ENCODE peak calls at places on chromosomes 2 and 18, in eight cellular contexts. Q is H9, Z is PC-3, C is neuronal stem cell, P is GM23248, H is K562, J is HCT116, G is HepG2. R is an unnamed sample. For H3K4me1, the result is how much of the 10 kb centered on the place peaks cover.

GRCh38 chr2:222862068-222862914 is 1.5 kb downstream of the ACSL3 start:
- DNase-seq in Q (no peak), Z (peak), C (no peak), P (peak), H (no peak), J (no peak), G (no peak), R (peak)

GRCh38 chr2:120825370-120826259 is 89.9 kb downstream of the GLI2 start:
- DNase-seq in Q (no peak), Z (no peak), C (no peak), P (peak), H (no peak), J (no peak), G (no peak), R (peak)

GRCh38 chr18:13378150-13378549 is 159.6 kb downstream of the LDLRAD4 start:
- DNase-seq in Q (no peak), Z (no peak), C (no peak), P (no peak), H (no peak), J (no peak), G (no peak), R (no peak)

GRCh38 chr2:9057939-9058761 is 54.7 kb upstream of the MBOAT2 start:
- DNase-seq in Q (no peak), Z (no peak), C (no peak), P (peak), H (no peak), J (peak), G (no peak), R (no peak)

GRCh38 chr2:234158812-234159211 is 108.3 kb downstream of the SPP2 start:
- DNase-seq in Q (no peak), Z (peak), C (no peak), P (peak), H (no peak), J (no peak), G (no peak), R (no peak)

GRCh38 chr2:225041210-225041870 is 928 bp downstream of the DOCK10 start:
- DNase-seq in Q (peak), Z (peak), C (no peak), P (peak), H (no peak), J (no peak), G (no peak), R (no peak)

GRCh38 chr18:75574197-75574596 is 146.7 kb upstream of the SMIM21 start:
- DNase-seq in Q (no peak), Z (no peak), C (no peak), P (no peak), H (no peak), J (no peak), G (no peak), R (no peak)

GRCh38 chr2:30756051-30756719 is 51.1 kb downstream of the CAPN13 start:
- DNase-seq in Q (no peak), Z (peak), C (no peak), P (peak), H (peak), J (no peak), G (peak), R (peak)

GRCh38 chr2:36663851-36664715 is 32.4 kb upstream of the VIT start:
- DNase-seq in Q (peak), Z (peak), C (peak), P (peak), H (peak), J (peak), G (peak), R (peak)

DNA sequence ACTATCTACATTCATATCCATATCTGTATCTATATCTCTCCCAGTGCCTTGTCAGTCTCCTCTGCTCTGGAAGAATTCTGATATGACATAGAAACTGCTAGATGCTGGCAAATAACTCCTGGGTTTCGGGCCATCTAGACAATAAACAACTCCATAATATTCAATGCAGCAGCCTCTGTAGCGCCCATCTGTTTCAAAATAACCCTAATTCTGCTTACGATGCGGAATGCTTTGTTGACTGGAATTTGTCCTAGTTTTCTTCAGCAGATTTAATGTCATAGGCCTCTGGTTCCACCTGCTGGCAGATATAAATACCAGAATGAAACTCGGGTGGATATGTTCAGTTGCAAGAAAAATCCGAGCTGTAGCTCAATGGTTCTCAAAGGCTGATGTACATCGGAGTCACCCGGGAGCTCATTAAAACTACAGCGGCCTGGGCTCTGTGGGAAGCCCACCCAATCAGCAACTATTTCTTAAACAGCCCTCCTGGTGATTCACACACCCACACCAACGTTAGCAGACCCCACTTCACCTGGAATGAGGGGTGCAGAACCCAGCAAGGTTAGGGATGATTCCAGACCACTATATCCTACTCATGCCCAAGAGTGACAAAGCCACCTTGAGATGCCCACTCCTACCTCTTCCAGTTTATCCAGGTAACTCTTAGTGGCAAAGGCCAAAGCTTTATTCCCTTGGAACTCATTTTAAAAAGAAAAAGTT is 149.5 kb downstream of the RHBDD1 start:
- DNase-seq in Q (no peak), Z (peak), C (peak), P (peak), H (peak), J (peak), G (peak), R (peak)
- H2AFZ ChIP-seq in Q (no peak), Z (no peak), C (peak), P (peak), H (no peak), J (no peak), G (no peak), R (no peak)

DNA sequence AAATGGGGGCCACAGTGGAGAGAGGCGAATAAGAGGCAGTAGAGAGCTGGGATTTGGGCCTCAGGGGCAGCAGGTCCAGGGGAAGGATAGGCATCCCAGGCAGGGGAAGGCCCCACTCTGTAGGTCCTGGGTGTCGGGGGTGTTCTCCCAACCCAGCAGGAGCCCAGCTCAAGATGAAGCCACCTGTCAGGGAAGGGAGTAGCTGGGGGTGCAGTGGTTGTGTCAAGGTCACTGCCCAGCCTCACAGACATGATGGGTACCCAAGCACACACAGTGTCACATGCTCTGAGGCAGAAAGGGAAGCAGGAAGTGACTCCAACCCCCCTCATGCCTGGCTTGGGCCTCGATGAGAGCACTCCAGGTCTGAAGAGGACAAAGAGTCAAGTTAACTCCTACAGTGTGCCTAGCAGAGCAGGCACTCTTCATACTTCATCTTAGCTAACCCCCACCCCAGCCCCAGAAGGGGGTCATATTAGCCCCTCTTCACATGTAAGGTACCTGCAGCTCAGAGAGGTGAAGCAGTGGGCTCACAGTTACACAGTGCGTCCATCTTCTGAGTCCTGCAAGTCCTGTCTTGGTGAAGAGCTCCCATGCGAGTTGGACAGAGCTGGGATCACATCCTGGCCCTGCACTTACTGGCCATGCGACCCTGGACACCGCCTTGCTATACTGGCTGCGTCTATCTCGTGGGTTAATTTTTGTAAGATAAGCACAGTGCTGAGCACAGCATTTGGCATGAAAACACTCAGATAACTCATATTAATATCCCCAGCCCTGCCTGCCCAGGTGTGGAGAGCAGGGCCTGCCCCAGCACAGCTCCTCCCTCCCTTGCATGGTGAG is 72.6 kb upstream of the DAPL1 start:
- DNase-seq in Q (no peak), Z (no peak), C (no peak), P (no peak), H (no peak), J (no peak), G (no peak), R (no peak)
- H3K4me1 ChIP-seq in Q (under half), Z (under half), C (under half), P (under half), H (under half), J (under half), G (half or more), R (under half)

GRCh38 chr2:69683170-69683971 is 39.8 kb upstream of the AAK1 start:
- DNase-seq in Q (no peak), Z (peak), C (no peak), P (peak), H (peak), J (no peak), G (peak), R (peak)

GRCh38 chr2:69682525-69682924 is 39.0 kb upstream of the AAK1 start:
- DNase-seq in Q (no peak), Z (no peak), C (no peak), P (no peak), H (no peak), J (no peak), G (no peak), R (no peak)

GRCh38 chr2:69674301-69674640 is 30.7 kb upstream of the AAK1 start:
- DNase-seq in Q (no peak), Z (no peak), C (no peak), P (no peak), H (no peak), J (no peak), G (no peak), R (no peak)

GRCh38 chr2:69677914-69678313 is 34.4 kb upstream of the AAK1 start:
- DNase-seq in Q (no peak), Z (peak), C (no peak), P (no peak), H (no peak), J (no peak), G (no peak), R (no peak)
- H2AFZ ChIP-seq in Q (no peak), Z (peak), C (no peak), P (no peak), H (peak), J (no peak), G (no peak), R (no peak)

GRCh38 chr2:46827274-46827930 is 88.2 kb downstream of the MCFD2 start:
- DNase-seq in Q (no peak), Z (no peak), C (no peak), P (peak), H (no peak), J (no peak), G (no peak), R (no peak)

GRCh38 chr2:46824611-46825010 is 91.0 kb downstream of the MCFD2 start:
- DNase-seq in Q (no peak), Z (no peak), C (no peak), P (no peak), H (no peak), J (no peak), G (no peak), R (no peak)

GRCh38 chr2:46826898-46827245 is 88.7 kb downstream of the MCFD2 start:
- DNase-seq in Q (no peak), Z (no peak), C (no peak), P (no peak), H (no peak), J (no peak), G (no peak), R (no peak)

GRCh38 chr2:46825958-46826897 is 89.4 kb downstream of the MCFD2 start:
- DNase-seq in Q (no peak), Z (no peak), C (no peak), P (peak), H (no peak), J (no peak), G (no peak), R (no peak)

GRCh38 chr2:46825231-46825957 is 90.2 kb downstream of the MCFD2 start:
- DNase-seq in Q (no peak), Z (no peak), C (no peak), P (no peak), H (no peak), J (no peak), G (no peak), R (no peak)
- H3K4me1 ChIP-seq in Q (under half), Z (under half), C (under half), P (under half), H (under half), J (under half), G (under half), R (under half)

GRCh38 chr18:57436965-57437333 is 1.8 kb downstream of the ONECUT2 start:
- DNase-seq in Q (no peak), Z (no peak), C (no peak), P (no peak), H (no peak), J (no peak), G (no peak), R (no peak)
- H2AFZ ChIP-seq in Q (no peak), Z (peak), C (no peak), P (no peak), H (no peak), J (no peak), G (no peak), R (no peak)

GRCh38 chr2:33486544-33486943 is 10.1 kb downstream of the RASGRP3 start:
- DNase-seq in Q (no peak), Z (no peak), C (no peak), P (no peak), H (no peak), J (no peak), G (no peak), R (no peak)

GRCh38 chr2:33488715-33489540 is 12.5 kb downstream of the RASGRP3 start:
- DNase-seq in Q (no peak), Z (no peak), C (no peak), P (no peak), H (no peak), J (no peak), G (no peak), R (no peak)

GRCh38 chr2:33489835-33490431 is 13.5 kb downstream of the RASGRP3 start:
- DNase-seq in Q (no peak), Z (no peak), C (no peak), P (no peak), H (no peak), J (no peak), G (no peak), R (no peak)

GRCh38 chr2:33491685-33492084 is 15.2 kb downstream of the RASGRP3 start:
- DNase-seq in Q (peak), Z (no peak), C (no peak), P (no peak), H (no peak), J (no peak), G (no peak), R (peak)

GRCh38 chr2:33488178-33488690 is 11.8 kb downstream of the RASGRP3 start:
- DNase-seq in Q (no peak), Z (no peak), C (no peak), P (peak), H (no peak), J (no peak), G (no peak), R (no peak)
- H3K4me1 ChIP-seq in Q (under half), Z (under half), C (under half), P (under half), H (under half), J (under half), G (under half), R (under half)

R was measured in hepatocyte.